ENCODE peak calls at places on chromosomes 12 and 14, in seven cellular contexts. D, A, X, P, Z, W and V are unnamed samples.

GRCh38 chr12:113341535-113341934 is 6.6 kb upstream of the SLC8B1 start:
- DNase-seq in D (no peak), A (no peak), X (no peak), P (no peak), Z (no peak), W (no peak), V (no peak)

GRCh38 chr14:94561656-94562010 is 391 bp downstream of the SERPINA4 start:
- DNase-seq in D (no peak), A (no peak), X (no peak), P (no peak), Z (no peak), W (no peak), V (no peak)

GRCh38 chr14:33767721-33768457 is 183.0 kb downstream of the EGLN3 start:
- DNase-seq in D (no peak), A (no peak), X (no peak), P (no peak), Z (no peak), W (no peak), V (no peak)

GRCh38 chr12:93127582-93128331 is 198.7 kb upstream of the EEA1 start:
- DNase-seq in D (peak; percentile 81), A (peak; percentile 37), X (peak; percentile 79), P (no peak), Z (no peak), W (peak; percentile 9), V (no peak)

GRCh38 chr12:115583591-115583990 is 693.9 kb downstream of the MED13L start:
- DNase-seq in D (peak; percentile 25), A (no peak), X (no peak), P (no peak), Z (no peak), W (no peak), V (no peak)

GRCh38 chr14:77184396-77185092 is 2.9 kb downstream of the TMEM63C start:
- DNase-seq in D (no peak), A (no peak), X (no peak), P (no peak), Z (no peak), W (no peak), V (no peak)

GRCh38 chr14:74697543-74697942 is 15.3 kb downstream of the AREL1 start:
- DNase-seq in D (no peak), A (no peak), X (no peak), P (no peak), Z (no peak), W (no peak), V (no peak)

GRCh38 chr14:58882577-58883018 is 244.8 kb downstream of the DACT1 start:
- DNase-seq in D (no peak), A (no peak), X (no peak), P (no peak), Z (no peak), W (no peak), V (no peak)

GRCh38 chr14:102000902-102001301 is 36.5 kb downstream of the DYNC1H1 start:
- DNase-seq in D (no peak), A (no peak), X (no peak), P (no peak), Z (no peak), W (no peak), V (no peak)

GRCh38 chr12:64081020-64081419 is 141.1 kb downstream of the KICS2 start:
- DNase-seq in D (no peak), A (no peak), X (no peak), P (no peak), Z (no peak), W (no peak), V (no peak)
- H3K27ac ChIP-seq in D (no peak overlapping the region), A (peak overlapping the region; percentile 84), X (no peak overlapping the region), P (peak overlapping the region; percentile 49), Z (no peak overlapping the region), W (no peak overlapping the region), V (no peak overlapping the region)

GRCh38 chr12:54051081-54051912 is 2.3 kb upstream of the HOXC4 start:
- DNase-seq in D (no peak), A (no peak), X (no peak), P (no peak), Z (no peak), W (no peak), V (no peak)
- H3K27me3 ChIP-seq in D (peaks cover 3% of the 10 kb centered on the region), A (peaks cover 37% of the 10 kb centered on the region), X (no peaks in the 10 kb centered on the region), P (peaks cover 82% of the 10 kb centered on the region), Z (peaks cover 78% of the 10 kb centered on the region), W (peaks cover 100% of the 10 kb centered on the region), V (peaks cover 98% of the 10 kb centered on the region)

GRCh38 chr12:24724765-24725307 is 224.1 kb downstream of the BCAT1 start:
- DNase-seq in D (no peak), A (no peak), X (no peak), P (no peak), Z (no peak), W (no peak), V (no peak)
- H3K4me3 ChIP-seq in D (no peak overlapping the region), A (no peak overlapping the region), X (no peak overlapping the region), P (no peak overlapping the region), Z (no peak overlapping the region), W (no peak overlapping the region), V (no peak overlapping the region)

GRCh38 chr12:2813214-2813554 is 716 bp downstream of the ITFG2 start:
- DNase-seq in D (no peak), A (no peak), X (no peak), P (no peak), Z (no peak), W (no peak), V (no peak)
- H3K27ac ChIP-seq in D (peak overlapping the region; percentile 83), A (peak overlapping the region; percentile 85), X (peak overlapping the region; percentile 89), P (peak overlapping the region; percentile 93), Z (peak overlapping the region; percentile 87), W (peak overlapping the region; percentile 74), V (no peak overlapping the region)

DNA sequence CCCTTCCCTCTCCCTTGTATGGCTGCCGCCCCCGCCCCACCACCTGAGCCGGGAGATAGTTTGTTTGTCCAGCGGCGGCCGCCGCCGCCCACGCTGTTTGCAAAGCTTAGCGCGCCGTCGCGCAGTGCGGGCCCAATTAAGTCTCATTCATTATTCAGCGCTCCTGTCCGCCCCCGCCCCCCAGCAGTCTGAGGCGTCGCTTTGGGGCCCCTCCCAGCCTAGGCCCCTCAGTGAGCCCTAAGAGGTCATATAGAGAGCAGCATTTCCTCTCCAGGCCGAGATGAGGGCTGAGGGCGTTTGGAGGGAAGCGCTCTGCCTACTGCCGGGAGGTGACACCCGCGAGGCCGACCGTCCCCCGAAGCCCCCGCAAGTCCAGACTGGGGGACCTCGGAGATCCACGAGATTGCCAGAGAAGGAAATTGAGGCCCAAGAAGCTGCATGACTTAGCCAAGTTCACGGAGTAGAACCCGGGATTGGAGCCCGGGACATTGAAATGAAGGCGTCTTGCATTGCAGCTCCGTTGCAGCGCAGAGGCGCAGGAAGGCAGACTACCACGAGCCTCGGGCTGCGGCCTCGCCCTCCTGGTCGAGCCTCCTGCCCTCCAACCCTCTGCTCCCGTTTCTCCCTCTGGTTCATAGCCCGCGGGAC is at the start of gene DNAJC22:
- DNase-seq in D (peak; percentile 60), A (no peak), X (no peak), P (no peak), Z (no peak), W (peak; percentile 74), V (no peak)
- H3K27me3 ChIP-seq in D (no peaks in the 10 kb centered on the region), A (peaks cover 16% of the 10 kb centered on the region), X (peaks cover 22% of the 10 kb centered on the region), P (peaks cover 58% of the 10 kb centered on the region), Z (peaks cover 63% of the 10 kb centered on the region), W (peaks cover 85% of the 10 kb centered on the region), V (peaks cover 66% of the 10 kb centered on the region)

GRCh38 chr12:130879781-130880389 is 8.0 kb downstream of the RAN start:
- DNase-seq in D (no peak), A (no peak), X (no peak), P (no peak), Z (no peak), W (no peak), V (no peak)
- H3K4me3 ChIP-seq in D (no peak overlapping the region), A (no peak overlapping the region), X (no peak overlapping the region), P (no peak overlapping the region), Z (no peak overlapping the region), W (no peak overlapping the region), V (no peak overlapping the region)